ENCODE peak calls at places on chromosomes 3 and 15, in four cellular contexts. J is HepG2, N is K562, F is H1. E is an unnamed sample.

GRCh38 chr3:160003520-160004128 is 15.0 kb downstream of the IL12A start:
- DNase-seq in J (peak), N (peak), F (peak), E (peak)

GRCh38 chr3:177992993-177993969 is 543.0 kb upstream of the KCNMB2 start:
- DNase-seq in J (peak), N (no peak), F (no peak), E (no peak)

GRCh38 chr15:47477253-47477652 is 240.1 kb upstream of the SEMA6D start:
- DNase-seq in J (no peak), N (no peak), F (no peak), E (no peak)

GRCh38 chr15:83445653-83446052 is 1.5 kb upstream of the SH3GL3 start:
- DNase-seq in J (no peak), N (no peak), F (no peak), E (no peak)

GRCh38 chr3:131630812-131631211 is 128.0 kb upstream of the MRPL3 start:
- DNase-seq in J (no peak), N (no peak), F (no peak), E (no peak)

GRCh38 chr3:45816544-45816943 is 20.2 kb upstream of the SLC6A20 start:
- DNase-seq in J (no peak), N (no peak), F (no peak), E (no peak)

GRCh38 chr3:176939022-176939817 is 258.1 kb downstream of the TBL1XR1 start:
- DNase-seq in J (peak), N (peak), F (no peak), E (peak)

GRCh38 chr3:98966862-98967554 is 65.5 kb upstream of the DCBLD2 start:
- DNase-seq in J (no peak), N (no peak), F (no peak), E (peak)

GRCh38 chr3:127077506-127078064 is 94.7 kb downstream of the PLXNA1 start:
- DNase-seq in J (no peak), N (no peak), F (no peak), E (no peak)

GRCh38 chr3:122101646-122102045 is 46.5 kb downstream of the CD86 start:
- DNase-seq in J (peak), N (peak), F (no peak), E (peak)

GRCh38 chr15:96699871-96700401 is 369.4 kb downstream of the NR2F2 start:
- DNase-seq in J (no peak), N (no peak), F (no peak), E (no peak)

GRCh38 chr3:14141602-14142315 is 16.9 kb downstream of the TMEM43 start:
- DNase-seq in J (no peak), N (no peak), F (no peak), E (no peak)

GRCh38 chr15:95196176-95196915 is 965.0 kb downstream of the MCTP2 start:
- DNase-seq in J (no peak), N (peak), F (no peak), E (no peak)

GRCh38 chr3:49346797-49347251 is 7.0 kb upstream of the USP4 start:
- DNase-seq in J (no peak), N (no peak), F (no peak), E (no peak)

GRCh38 chr3:174438501-174439156 is 420.5 kb upstream of the NAALADL2 start:
- DNase-seq in J (no peak), N (no peak), F (no peak), E (no peak)

GRCh38 chr3:78026429-78026828 is 986.5 kb downstream of the ROBO2 start:
- DNase-seq in J (no peak), N (no peak), F (no peak), E (no peak)

GRCh38 chr3:146528954-146529353 is 15.5 kb downstream of the PLSCR1 start:
- DNase-seq in J (no peak), N (no peak), F (no peak), E (no peak)

GRCh38 chr3:52532838-52533622 is 627 bp downstream of the NT5DC2 start:
- DNase-seq in J (no peak), N (peak), F (peak), E (no peak)

GRCh38 chr15:80527961-80528360 is 123.8 kb downstream of the ARNT2 start:
- DNase-seq in J (no peak), N (no peak), F (no peak), E (no peak)

GRCh38 chr3:149771652-149772271 is 19.5 kb upstream of the COMMD2 start:
- DNase-seq in J (peak), N (peak), F (peak), E (peak)

GRCh38 chr3:59247402-59247841 is 197.6 kb upstream of the CFAP20DC start:
- DNase-seq in J (no peak), N (no peak), F (no peak), E (no peak)

GRCh38 chr15:79829950-79830349 is 66.9 kb downstream of the MTHFS start:
- DNase-seq in J (no peak), N (no peak), F (no peak), E (no peak)

GRCh38 chr3:8632402-8633237 is 12.0 kb downstream of the SSUH2 start:
- DNase-seq in J (no peak), N (no peak), F (no peak), E (no peak)

GRCh38 chr3:9067352-9067975 is 104.2 kb upstream of the RAD18 start:
- DNase-seq in J (peak), N (peak), F (peak), E (peak)

GRCh38 chr3:128823638-128824037 is 55.8 kb upstream of the ACAD9 start:
- DNase-seq in J (no peak), N (no peak), F (no peak), E (no peak)

GRCh38 chr3:36701903-36702374 is 62.4 kb downstream of the DCLK3 start:
- DNase-seq in J (no peak), N (no peak), F (no peak), E (peak)

GRCh38 chr3:131716007-131716406 is 213.2 kb upstream of the MRPL3 start:
- DNase-seq in J (no peak), N (no peak), F (no peak), E (no peak)

GRCh38 chr15:89377042-89377841 is 42.6 kb upstream of the POLG start:
- DNase-seq in J (no peak), N (no peak), F (no peak), E (no peak)

GRCh38 chr3:125434582-125435011 is 59.5 kb upstream of the ZNF148 start:
- DNase-seq in J (no peak), N (no peak), F (no peak), E (no peak)

GRCh38 chr3:124558898-124559649 is 171.2 kb upstream of the UMPS start:
- DNase-seq in J (no peak), N (no peak), F (no peak), E (peak)

GRCh38 chr15:25251700-25252390 is 187.0 kb downstream of the UBE3A start:
- DNase-seq in J (no peak), N (no peak), F (no peak), E (no peak)

GRCh38 chr3:132418916-132419315 is 1.6 kb downstream of the DNAJC13 start:
- DNase-seq in J (no peak), N (no peak), F (no peak), E (no peak)

GRCh38 chr15:42444415-42445063 is 46.4 kb downstream of the ZNF106 start:
- DNase-seq in J (no peak), N (peak), F (no peak), E (no peak)

GRCh38 chr15:66253643-66254363 is at the start of gene MEGF11:
- DNase-seq in J (no peak), N (peak), F (peak), E (peak)

GRCh38 chr3:148789156-148789555 is 38.5 kb upstream of the CPB1 start:
- DNase-seq in J (no peak), N (no peak), F (no peak), E (no peak)

GRCh38 chr15:34769711-34770110 is 14.9 kb upstream of the GJD2 start:
- DNase-seq in J (no peak), N (no peak), F (no peak), E (no peak)

GRCh38 chr3:16513141-16514020 is at the start of gene RFTN1:
- DNase-seq in J (no peak), N (no peak), F (peak), E (no peak)

DNA sequence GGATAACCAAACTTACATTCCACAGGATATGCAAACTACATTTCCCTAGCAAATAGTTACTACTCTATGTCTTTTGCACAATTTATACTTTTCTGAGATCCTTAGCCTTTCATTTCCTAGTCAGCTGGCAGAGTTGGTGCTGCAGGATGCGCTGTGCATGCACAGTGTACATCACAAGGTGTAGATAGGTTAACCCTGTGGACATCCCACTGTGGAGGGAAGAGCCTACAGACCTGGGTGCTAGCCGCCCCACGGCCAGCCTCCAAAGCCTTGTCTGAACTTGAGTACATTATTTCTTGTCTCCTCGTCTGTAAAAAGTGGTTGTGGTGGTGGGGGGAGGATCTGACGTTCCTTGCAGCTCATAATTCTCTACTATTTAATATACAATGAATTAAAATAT is 3.5 kb downstream of the TNFSF10 start:
- DNase-seq in J (no peak), N (no peak), F (no peak), E (no peak)
- TF ChIP-seq PHF8 in J (no peak), N (no peak), F (no peak), E (no peak)

GRCh38 chr3:105518201-105518600 is 151.5 kb downstream of the ALCAM start:
- DNase-seq in J (no peak), N (no peak), F (no peak), E (no peak)
- TF ChIP-seq PHF8 in J (no peak), N (no peak), F (no peak), E (no peak)

GRCh38 chr15:101554115-101554915 is 64.8 kb upstream of the PCSK6 start:
- DNase-seq in J (no peak), N (no peak), F (no peak), E (no peak)
- TF ChIP-seq PHF8 in J (no peak), N (no peak), F (no peak), E (no peak)

DNA sequence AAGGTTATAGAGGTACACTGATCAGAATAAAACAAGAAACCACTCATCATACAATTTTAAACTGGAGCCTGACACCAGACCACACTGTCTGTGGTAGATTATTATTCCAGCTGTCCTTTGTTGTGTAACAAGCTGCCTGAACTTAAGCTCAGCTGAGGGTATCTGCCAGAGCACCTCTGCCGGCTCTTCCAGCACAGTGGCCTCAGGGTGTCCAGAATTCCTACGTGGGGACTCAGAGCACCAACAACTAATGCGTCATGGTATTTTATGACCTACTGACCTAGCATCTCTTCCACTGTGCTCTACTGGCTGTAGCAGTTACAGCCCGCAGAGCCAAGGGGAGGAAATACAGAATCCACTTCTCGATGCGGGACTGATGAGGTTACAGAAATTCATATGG is 15.6 kb upstream of the RAF1 start:
- DNase-seq in J (peak), N (no peak), F (no peak), E (peak)
- TF ChIP-seq PHF8 in J (no peak), N (no peak), F (no peak), E (no peak)

DNA sequence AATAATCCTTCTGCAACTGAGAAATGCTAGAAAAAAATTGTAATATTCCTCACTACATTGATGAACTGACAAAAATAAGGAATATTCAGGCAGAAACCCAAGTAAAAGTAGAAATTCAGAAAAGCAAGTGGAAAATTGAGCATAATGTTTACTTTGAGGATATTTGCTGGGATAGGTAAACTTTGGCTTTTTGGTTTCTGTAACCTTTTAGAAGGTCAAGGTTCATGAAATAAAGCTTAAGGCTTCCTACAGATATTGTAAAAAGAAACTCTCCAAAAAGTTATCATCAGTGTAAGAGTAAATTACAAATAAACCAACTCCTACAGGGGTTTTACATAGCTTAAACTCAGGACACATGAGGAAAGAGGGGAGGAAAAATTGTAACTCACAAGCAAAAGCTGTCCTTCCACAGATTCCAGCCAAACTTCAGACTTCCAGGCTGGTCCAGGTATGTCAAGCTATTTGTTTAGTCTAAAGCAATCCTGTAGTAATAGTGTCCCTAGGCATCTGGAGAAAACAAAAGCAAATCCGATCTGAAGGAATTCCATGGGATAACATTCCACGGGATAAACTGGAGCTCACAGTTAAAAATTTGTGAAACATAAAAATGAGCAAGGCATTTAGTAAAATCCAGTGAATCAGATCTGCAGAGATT is 21.1 kb downstream of the C3orf70 start:
- DNase-seq in J (peak), N (no peak), F (no peak), E (no peak)
- TF ChIP-seq PHF8 in J (no peak), N (no peak), F (no peak), E (no peak)

GRCh38 chr3:157204431-157204830 is 44.5 kb upstream of the CCNL1 start:
- DNase-seq in J (no peak), N (no peak), F (no peak), E (no peak)
- TF ChIP-seq PHF8 in J (no peak), N (no peak), F (no peak), E (no peak)

DNA sequence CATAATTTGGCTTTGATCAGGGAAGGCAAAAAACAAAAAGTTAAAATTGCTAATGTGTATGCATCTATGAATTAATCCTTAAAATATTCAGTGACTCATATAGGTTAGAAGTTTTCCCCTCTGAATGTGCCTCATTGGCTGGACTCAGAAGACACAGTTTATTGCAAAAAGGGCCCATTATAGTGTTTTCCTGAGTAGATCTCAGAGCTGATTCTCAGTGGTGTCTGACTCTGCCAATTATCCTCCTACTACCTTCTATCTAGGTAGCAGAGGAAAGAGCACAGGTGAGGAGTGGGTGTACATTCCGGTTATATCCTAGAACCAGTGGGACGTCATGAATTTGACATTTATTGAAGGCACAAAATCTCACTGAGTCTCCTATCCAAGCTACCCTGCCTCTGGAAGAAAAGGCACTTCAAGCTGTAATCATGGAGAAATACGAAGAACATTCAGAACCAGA is 952.1 kb downstream of the TUSC7 start:
- DNase-seq in J (no peak), N (no peak), F (no peak), E (no peak)
- TF ChIP-seq PHF8 in J (no peak), N (no peak), F (no peak), E (no peak)

DNA sequence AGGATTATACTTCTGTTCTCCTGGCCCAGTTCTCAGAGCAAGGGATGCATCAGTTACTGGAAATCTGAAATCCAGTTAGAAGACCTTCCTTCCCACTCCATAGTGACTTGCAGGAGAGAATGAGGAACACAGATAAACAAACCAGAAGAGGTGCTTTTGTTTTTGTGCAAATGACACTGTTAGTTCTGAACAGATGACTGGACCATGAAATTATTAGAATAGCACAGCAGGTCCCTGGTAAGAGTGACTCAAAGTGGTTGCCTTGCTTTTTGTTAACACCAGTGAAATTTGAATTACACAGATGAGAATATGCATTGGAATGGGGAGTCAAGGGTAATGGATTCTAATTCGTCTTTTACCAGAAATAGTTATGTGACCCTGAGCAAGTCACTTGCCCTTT is 30.4 kb upstream of the LRIG1 start:
- DNase-seq in J (no peak), N (no peak), F (no peak), E (no peak)
- TF ChIP-seq PHF8 in J (no peak), N (no peak), F (no peak), E (no peak)

GRCh38 chr3:168096210-168096795 is 579 bp upstream of the GOLIM4 start:
- DNase-seq in J (peak), N (peak), F (no peak), E (peak)
- TF ChIP-seq PHF8 in J (peak), N (no peak), F (no peak), E (peak)

GRCh38 chr15:55649058-55649423 is 60.9 kb upstream of the PYGO1 start:
- DNase-seq in J (no peak), N (no peak), F (no peak), E (no peak)
- TF ChIP-seq PHF8 in J (no peak), N (no peak), F (no peak), E (no peak)